ENCODE peak calls at places on chromosomes 12 and 14, in five cellular contexts. One of them, this sample, is unnamed.

GRCh38 chr14:30601579-30601916 is 20.6 kb upstream of the SCFD1 start:
- DNase-seq in WTC11: no peak
- DNase-seq in GM12878: no peak
- DNase-seq in HepG2: no peak
- DNase-seq in K562: no peak
- DNase-seq in this sample: no peak

GRCh38 chr14:69355955-69356321 is 42.2 kb downstream of the ERH start:
- DNase-seq in WTC11: no peak
- DNase-seq in HepG2: no peak
- DNase-seq in K562: no peak
- DNase-seq in GM12878: no peak
- DNase-seq in this sample: no peak

GRCh38 chr12:88893801-88894200 is 313.5 kb upstream of the KITLG start:
- DNase-seq in GM12878: no peak
- DNase-seq in HepG2: no peak
- DNase-seq in WTC11: no peak
- DNase-seq in K562: no peak
- DNase-seq in this sample: no peak

GRCh38 chr12:20007331-20007730 is 361.0 kb upstream of the PDE3A start:
- DNase-seq in K562: no peak
- DNase-seq in HepG2: no peak
- DNase-seq in GM12878: no peak
- DNase-seq in WTC11: no peak
- DNase-seq in this sample: no peak

GRCh38 chr12:106985479-106985878 is 1.5 kb downstream of the MTERF2 start:
- DNase-seq in K562: peak; percentile 22
- DNase-seq in WTC11: no peak
- DNase-seq in HepG2: peak; percentile 22
- DNase-seq in GM12878: no peak
- DNase-seq in this sample: no peak

GRCh38 chr12:86118161-86118560 is 138.0 kb downstream of the MGAT4C start:
- DNase-seq in WTC11: no peak
- DNase-seq in K562: no peak
- DNase-seq in HepG2: no peak
- DNase-seq in GM12878: no peak
- DNase-seq in this sample: no peak

GRCh38 chr14:72845196-72845595 is 48.7 kb downstream of the DPF3 start:
- DNase-seq in WTC11: no peak
- DNase-seq in K562: no peak
- DNase-seq in HepG2: no peak
- DNase-seq in GM12878: no peak
- DNase-seq in this sample: no peak

GRCh38 chr12:18470251-18470650 is 208.9 kb downstream of the PIK3C2G start:
- DNase-seq in K562: no peak
- DNase-seq in WTC11: no peak
- DNase-seq in HepG2: no peak
- DNase-seq in GM12878: no peak
- DNase-seq in this sample: no peak

GRCh38 chr12:127052491-127053232 is 1214.3 kb upstream of the TMEM132C start:
- DNase-seq in WTC11: no peak
- DNase-seq in HepG2: no peak
- DNase-seq in GM12878: no peak
- DNase-seq in K562: no peak
- DNase-seq in this sample: no peak

GRCh38 chr12:28759334-28759733 is 389.7 kb upstream of the FAR2 start:
- DNase-seq in K562: no peak
- DNase-seq in GM12878: no peak
- DNase-seq in HepG2: peak; percentile 5
- DNase-seq in WTC11: peak; percentile 33
- DNase-seq in this sample: peak; percentile 65

GRCh38 chr12:30088259-30088995 is 304.7 kb upstream of the TMTC1 start:
- DNase-seq in HepG2: no peak
- DNase-seq in GM12878: no peak
- DNase-seq in K562: no peak
- DNase-seq in WTC11: no peak
- DNase-seq in this sample: no peak

GRCh38 chr12:96434107-96434506 is 33.9 kb upstream of the CDK17 start:
- DNase-seq in WTC11: no peak
- DNase-seq in HepG2: no peak
- DNase-seq in GM12878: no peak
- DNase-seq in K562: no peak
- DNase-seq in this sample: no peak

GRCh38 chr12:112963227-112963861 is 15.0 kb upstream of the OAS2 start:
- DNase-seq in WTC11: no peak
- DNase-seq in GM12878: no peak
- DNase-seq in K562: no peak
- DNase-seq in HepG2: no peak
- DNase-seq in this sample: no peak

GRCh38 chr12:131075611-131076010 is 121.9 kb downstream of the ADGRD1 start:
- DNase-seq in K562: no peak
- DNase-seq in GM12878: no peak
- DNase-seq in HepG2: no peak
- DNase-seq in WTC11: no peak
- DNase-seq in this sample: no peak

GRCh38 chr12:8157484-8158198 is 826 bp downstream of the ZNF705A start:
- DNase-seq in K562: no peak
- DNase-seq in GM12878: no peak
- DNase-seq in WTC11: no peak
- DNase-seq in HepG2: no peak
- DNase-seq in this sample: no peak

GRCh38 chr12:113333877-113334785 is 778 bp downstream of the SLC8B1 start:
- DNase-seq in GM12878: no peak
- DNase-seq in HepG2: no peak
- DNase-seq in K562: no peak
- DNase-seq in WTC11: no peak
- DNase-seq in this sample: no peak

GRCh38 chr14:23829736-23830474 is 123.7 kb upstream of the DHRS4 start:
- DNase-seq in GM12878: no peak
- DNase-seq in WTC11: no peak
- DNase-seq in K562: no peak
- DNase-seq in HepG2: peak; percentile 81
- DNase-seq in this sample: peak; percentile 89

DNA sequence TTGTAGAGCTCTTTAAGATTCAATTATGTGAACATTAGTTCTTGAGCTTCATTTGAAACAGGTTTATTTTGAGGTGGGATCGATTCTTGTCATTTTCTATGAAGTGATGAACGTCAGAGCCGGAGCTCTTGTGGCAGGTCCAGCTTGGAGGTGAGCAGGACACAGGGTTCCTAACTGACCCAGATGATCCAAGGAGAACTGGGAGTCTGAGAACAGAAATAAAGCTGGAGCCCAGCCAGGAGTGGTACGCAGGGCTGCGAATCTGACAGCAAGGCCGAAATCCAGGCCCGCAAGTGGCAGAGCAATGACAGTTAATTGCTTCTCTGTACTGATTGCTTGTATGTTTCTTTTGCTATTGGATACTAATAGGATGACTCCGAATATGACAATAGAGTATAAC is 46.5 kb downstream of the EML1 start:
- DNase-seq in WTC11: no peak
- DNase-seq in GM12878: no peak
- DNase-seq in K562: no peak
- DNase-seq in HepG2: no peak
- DNase-seq in this sample: no peak
- TF ChIP-seq CTCF in WTC11: no peak
- TF ChIP-seq CTCF in GM12878: no peak
- TF ChIP-seq CTCF in K562: no peak
- TF ChIP-seq CTCF in HepG2: no peak
- TF ChIP-seq CTCF in this sample: no peak

DNA sequence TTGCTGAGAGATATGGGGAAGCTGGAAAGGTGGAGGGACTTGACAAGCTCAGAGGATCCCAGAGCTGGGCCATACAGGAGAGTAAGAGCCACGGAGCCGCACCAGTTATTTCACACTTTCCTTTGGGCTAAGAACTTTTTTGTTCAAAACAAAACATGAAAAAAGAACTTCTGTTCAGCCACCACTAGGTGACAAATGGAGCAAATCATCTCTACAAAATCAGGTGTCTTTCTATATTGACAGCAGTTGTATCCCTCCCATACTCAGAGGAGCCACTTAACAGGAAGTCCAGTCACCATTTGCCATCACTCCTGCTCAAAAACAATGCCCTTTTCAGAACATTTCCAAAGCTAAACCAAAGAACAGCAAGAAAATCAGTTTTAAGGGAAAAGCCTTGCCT is 70.3 kb upstream of the DBX2 start:
- DNase-seq in HepG2: no peak
- DNase-seq in K562: no peak
- DNase-seq in GM12878: no peak
- DNase-seq in WTC11: no peak
- DNase-seq in this sample: peak; percentile 19
- TF ChIP-seq ESRRA in HepG2: no peak
- TF ChIP-seq ESRRA in K562: no peak
- TF ChIP-seq ESRRA in GM12878: no peak
- TF ChIP-seq ESRRA in WTC11: no peak
- TF ChIP-seq ESRRA in this sample: no peak

DNA sequence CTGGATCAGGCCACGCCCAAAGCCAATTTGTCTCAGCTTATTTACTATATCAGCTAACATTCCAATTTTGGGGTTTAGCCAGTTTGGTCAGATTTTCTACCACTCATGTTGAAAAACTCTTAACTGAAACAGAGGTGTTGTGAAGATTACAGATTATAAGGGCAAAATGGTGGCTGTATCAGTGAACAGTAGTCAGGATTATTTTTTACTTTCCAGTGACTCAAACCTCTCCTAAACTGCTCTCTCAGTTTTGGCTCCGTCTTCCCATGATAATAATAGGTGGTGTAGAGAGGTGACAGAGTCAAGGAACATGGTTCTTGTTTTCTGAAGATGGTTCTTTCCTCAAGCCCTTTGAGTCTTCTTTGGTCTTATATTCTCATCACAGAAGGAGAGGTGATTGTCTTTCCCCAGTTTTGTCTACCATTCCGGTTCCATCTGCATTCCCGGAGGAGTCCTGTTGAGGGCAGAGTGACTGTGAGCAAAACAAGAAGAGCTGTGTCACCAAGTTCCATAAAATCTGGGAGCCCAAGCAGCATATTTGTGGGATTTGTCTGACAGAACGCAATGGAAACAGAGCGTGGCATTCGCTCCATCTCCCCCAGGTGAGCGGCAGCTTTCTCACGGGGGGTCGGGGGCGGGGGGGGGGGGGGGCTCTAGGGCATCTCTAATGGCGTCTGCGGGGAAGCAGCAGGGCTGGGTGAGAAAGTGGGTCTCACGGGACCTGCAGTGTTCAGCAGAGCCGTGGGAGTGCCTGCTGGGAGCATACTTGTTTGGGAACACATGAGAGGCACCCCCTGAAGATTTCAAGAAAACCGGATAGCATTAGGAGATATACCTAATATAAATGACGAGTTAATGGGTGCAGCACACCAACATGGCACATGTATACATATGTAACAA is 59.1 kb downstream of the TBC1D30 start:
- DNase-seq in WTC11: no peak
- DNase-seq in HepG2: peak; percentile 3
- DNase-seq in K562: no peak
- DNase-seq in GM12878: peak; percentile 46
- DNase-seq in this sample: peak; percentile 30
- TF ChIP-seq CTCF in WTC11: no peak
- TF ChIP-seq CTCF in HepG2: peak; percentile 11
- TF ChIP-seq CTCF in K562: no peak
- TF ChIP-seq CTCF in GM12878: no peak
- TF ChIP-seq CTCF in this sample: no peak

GRCh38 chr14:51185180-51185579 is 54.9 kb upstream of the TMX1 start:
- DNase-seq in GM12878: no peak
- DNase-seq in K562: no peak
- DNase-seq in WTC11: no peak
- DNase-seq in HepG2: no peak
- DNase-seq in this sample: no peak

GRCh38 chr14:51185754-51186153 is 54.3 kb upstream of the TMX1 start:
- DNase-seq in K562: no peak
- DNase-seq in GM12878: peak; percentile 64
- DNase-seq in HepG2: no peak
- DNase-seq in WTC11: no peak
- DNase-seq in this sample: no peak

GRCh38 chr14:51189600-51190376 is 50.3 kb upstream of the TMX1 start:
- DNase-seq in WTC11: no peak
- DNase-seq in HepG2: no peak
- DNase-seq in GM12878: no peak
- DNase-seq in K562: no peak
- DNase-seq in this sample: no peak

DNA sequence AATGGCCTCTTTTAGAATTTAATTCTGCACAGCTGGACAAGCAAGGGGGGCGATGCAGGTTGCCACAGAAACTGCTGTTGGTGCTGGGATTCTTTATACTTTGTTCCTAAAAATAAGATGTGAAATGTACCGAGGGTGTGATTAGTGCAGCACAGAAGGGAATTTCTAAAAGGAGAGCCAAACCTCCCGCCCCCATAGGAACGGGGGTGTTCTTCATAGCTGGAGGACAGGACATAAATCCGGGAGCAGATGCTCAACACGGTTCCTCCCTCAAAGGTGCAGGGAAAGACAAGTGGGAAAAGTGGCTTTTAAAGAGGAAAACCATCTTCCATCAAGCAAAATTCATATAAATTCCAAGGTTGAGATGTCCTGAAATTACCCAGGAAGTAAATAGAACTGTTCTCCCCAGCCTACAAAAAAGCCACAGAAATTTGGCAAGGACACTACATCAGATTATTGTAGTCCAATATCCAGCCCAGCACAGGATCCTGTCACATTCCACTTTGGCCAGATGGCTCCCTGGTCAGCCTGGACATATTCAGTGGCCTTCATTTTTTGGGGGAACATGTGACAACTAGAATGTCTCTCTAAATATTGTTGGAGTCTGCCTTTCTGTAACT is 51.4 kb upstream of the TMX1 start:
- DNase-seq in HepG2: no peak
- DNase-seq in WTC11: no peak
- DNase-seq in GM12878: no peak
- DNase-seq in K562: no peak
- DNase-seq in this sample: no peak
- TF ChIP-seq ESRRA in HepG2: no peak
- TF ChIP-seq ESRRA in WTC11: no peak
- TF ChIP-seq ESRRA in GM12878: no peak
- TF ChIP-seq ESRRA in K562: no peak
- TF ChIP-seq ESRRA in this sample: no peak

DNA sequence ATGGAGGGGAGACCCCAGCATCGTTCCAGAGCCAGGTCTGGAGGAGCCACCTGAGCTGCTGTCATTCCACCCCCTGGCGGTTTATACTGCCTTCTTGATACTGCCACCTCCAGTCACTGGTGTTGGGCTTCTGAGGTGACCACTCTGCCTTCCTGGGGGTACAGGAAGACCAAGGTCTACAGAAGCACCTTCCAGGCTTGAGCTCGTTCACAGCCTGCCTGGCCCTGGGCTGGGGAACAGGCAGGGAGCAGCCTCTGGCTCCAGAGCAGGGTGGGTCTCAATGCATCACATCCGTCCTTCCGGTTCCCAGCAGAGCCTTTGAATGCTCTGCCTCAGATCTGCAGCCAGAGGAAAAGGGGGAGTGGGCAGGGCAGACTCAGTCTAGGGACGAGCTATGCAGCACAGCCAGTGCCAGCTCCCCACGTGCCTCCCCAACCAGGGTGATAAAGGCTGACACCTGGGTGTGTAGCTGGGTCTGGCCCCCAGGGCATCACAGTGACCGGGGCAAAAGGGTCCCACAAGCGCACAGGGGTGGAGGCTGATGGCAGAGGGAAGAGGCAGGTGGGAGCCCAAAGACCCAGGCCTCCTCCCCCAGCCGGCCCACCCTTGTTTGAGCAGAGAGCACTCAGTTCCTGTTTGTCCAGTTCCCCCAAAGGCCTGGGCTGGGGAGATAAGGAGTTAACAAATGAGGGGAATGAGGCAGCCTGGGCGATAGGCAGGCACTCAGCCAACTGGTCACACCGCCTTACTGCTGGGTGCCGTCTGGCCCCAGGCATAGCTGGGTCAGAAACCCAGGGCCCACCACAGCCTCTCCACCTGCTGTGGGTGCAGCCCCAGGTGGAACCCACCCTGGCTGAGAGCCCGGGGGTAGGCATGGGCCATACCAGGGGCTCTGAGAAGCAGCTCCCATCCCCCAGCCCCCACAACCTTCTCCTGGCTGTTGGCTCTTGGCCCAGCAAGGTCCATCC is 17.1 kb downstream of the DEGS2 start:
- DNase-seq in WTC11: no peak
- DNase-seq in GM12878: no peak
- DNase-seq in K562: peak; percentile 84
- DNase-seq in HepG2: no peak
- DNase-seq in this sample: no peak
- TF ChIP-seq CTCF in WTC11: no peak
- TF ChIP-seq CTCF in GM12878: no peak
- TF ChIP-seq CTCF in K562: peak; percentile 12
- TF ChIP-seq CTCF in HepG2: no peak
- TF ChIP-seq CTCF in this sample: no peak